ENCODE peak calls at places on chromosomes 12 and 14, in seven cellular contexts. U is choroid plexus epithelial cell, K is iris pigment epithelial cell, A is activated T-cell treated with anti-CD3 and anti-CD28 coated beads for 24 hours, D is AG09319, T is hepatocyte, B is amniotic stem cell. G is an unnamed sample.

GRCh38 chr14:94770815-94771190 is 890 bp upstream of the GSC start:
- DNase-seq in B (no peak), K (no peak), U (no peak), T (no peak), A (no peak), D (no peak), G (no peak)

GRCh38 chr14:94992046-94992445 is 165.3 kb downstream of the DICER1 start:
- DNase-seq in U (no peak), A (no peak), B (no peak), T (no peak), K (peak; percentile 17), D (no peak), G (no peak)

GRCh38 chr12:79012616-79013015 is 148.0 kb downstream of the SYT1 start:
- DNase-seq in U (no peak), D (no peak), T (no peak), A (no peak), K (no peak), B (no peak), G (no peak)

GRCh38 chr14:68679746-68680467 is 113.0 kb downstream of the ZFP36L1 start:
- DNase-seq in D (no peak), T (no peak), A (no peak), B (no peak), U (no peak), K (no peak), G (no peak)

GRCh38 chr12:113348849-113349536 is 9.4 kb upstream of the PLBD2 start:
- DNase-seq in T (no peak), A (no peak), B (no peak), U (no peak), D (no peak), K (no peak), G (no peak)

GRCh38 chr14:71165650-71166049 is 258.4 kb downstream of the PCNX1 start:
- DNase-seq in B (no peak), D (no peak), K (no peak), A (no peak), T (no peak), U (no peak), G (no peak)

GRCh38 chr14:94451091-94451751 is 1.4 kb downstream of the SERPINA11 start:
- DNase-seq in A (no peak), K (no peak), T (peak; percentile 39), B (no peak), U (no peak), D (no peak), G (no peak)

GRCh38 chr14:63773504-63773903 is 45.6 kb upstream of the SGPP1 start:
- DNase-seq in K (peak; percentile 10), D (no peak), U (no peak), T (no peak), B (no peak), A (no peak), G (no peak)

GRCh38 chr12:4269279-4269991 is 4.1 kb upstream of the CCND2 start:
- DNase-seq in T (peak; percentile 92), U (peak; percentile 48), A (peak; percentile 93), K (peak; percentile 49), D (no peak), B (no peak), G (no peak)

GRCh38 chr14:55129086-55129427 is at the start of gene LGALS3:
- DNase-seq in D (no peak), A (peak; percentile 11), U (peak; percentile 62), K (peak; percentile 63), B (no peak), T (peak; percentile 91), G (no peak)

GRCh38 chr12:115599251-115599811 is 678.2 kb downstream of the MED13L start:
- DNase-seq in K (no peak), U (peak; percentile 10), B (no peak), A (no peak), D (no peak), T (no peak), G (no peak)